ENCODE peak calls at places on chromosomes 3 and 15, in four cellular contexts. One of them, this sample, is unnamed.

GRCh38 chr3:196617256-196617655 is 22.2 kb upstream of the NRROS start:
- DNase-seq in fibroblast of lung: no peak
- DNase-seq in PC-3: no peak
- DNase-seq in neuronal stem cell: no peak
- DNase-seq in this sample: no peak

GRCh38 chr3:190003730-190004129 is 117.0 kb downstream of the P3H2 start:
- DNase-seq in fibroblast of lung: peak; percentile 95
- DNase-seq in PC-3: peak; percentile 93
- DNase-seq in neuronal stem cell: no peak
- DNase-seq in this sample: peak; percentile 75

GRCh38 chr15:84736375-84736774 is 12.0 kb upstream of the ZNF592 start:
- DNase-seq in fibroblast of lung: no peak
- DNase-seq in PC-3: no peak
- DNase-seq in neuronal stem cell: no peak
- DNase-seq in this sample: no peak

GRCh38 chr3:132709761-132710160 is 12.4 kb downstream of the NPHP3 start:
- DNase-seq in fibroblast of lung: peak; percentile 52
- DNase-seq in PC-3: no peak
- DNase-seq in neuronal stem cell: no peak
- DNase-seq in this sample: no peak

GRCh38 chr3:17945018-17945798 is 202.8 kb upstream of the TBC1D5 start:
- DNase-seq in fibroblast of lung: peak; percentile 28
- DNase-seq in PC-3: no peak
- DNase-seq in neuronal stem cell: no peak
- DNase-seq in this sample: no peak

GRCh38 chr3:40524222-40524570 is 564 bp upstream of the ZNF621 start:
- DNase-seq in fibroblast of lung: no peak
- DNase-seq in PC-3: no peak
- DNase-seq in neuronal stem cell: no peak
- DNase-seq in this sample: peak; percentile 3

GRCh38 chr3:51718547-51719412 is 11.9 kb downstream of the GRM2 start:
- DNase-seq in fibroblast of lung: peak; percentile 7
- DNase-seq in PC-3: peak; percentile 80
- DNase-seq in neuronal stem cell: peak; percentile 63
- DNase-seq in this sample: peak; percentile 20

GRCh38 chr15:62359416-62359815 is 194.3 kb upstream of the C2CD4B start:
- DNase-seq in fibroblast of lung: no peak
- DNase-seq in PC-3: no peak
- DNase-seq in neuronal stem cell: no peak
- DNase-seq in this sample: no peak

GRCh38 chr3:132545471-132545870 is 51.6 kb upstream of the ACKR4 start:
- DNase-seq in fibroblast of lung: no peak
- DNase-seq in PC-3: no peak
- DNase-seq in neuronal stem cell: no peak
- DNase-seq in this sample: no peak

GRCh38 chr3:132606085-132606484 is 9.0 kb downstream of the ACKR4 start:
- DNase-seq in fibroblast of lung: peak; percentile 82
- DNase-seq in PC-3: no peak
- DNase-seq in neuronal stem cell: no peak
- DNase-seq in this sample: peak; percentile 79

GRCh38 chr15:63908986-63909385 is 75.2 kb upstream of the HERC1 start:
- DNase-seq in fibroblast of lung: peak; percentile 35
- DNase-seq in PC-3: peak; percentile 48
- DNase-seq in neuronal stem cell: no peak
- DNase-seq in this sample: peak; percentile 43

GRCh38 chr3:66136597-66136996 is 84.2 kb upstream of the SLC25A26 start:
- DNase-seq in fibroblast of lung: no peak
- DNase-seq in PC-3: no peak
- DNase-seq in neuronal stem cell: no peak
- DNase-seq in this sample: peak; percentile 52

GRCh38 chr3:10319804-10320203 is 1.1 kb downstream of the SEC13 start:
- DNase-seq in fibroblast of lung: peak; percentile 50
- DNase-seq in PC-3: no peak
- DNase-seq in neuronal stem cell: no peak
- DNase-seq in this sample: peak; percentile 12

GRCh38 chr3:104127830-104128229 is 1238.9 kb upstream of the ALCAM start:
- DNase-seq in fibroblast of lung: no peak
- DNase-seq in PC-3: no peak
- DNase-seq in neuronal stem cell: no peak
- DNase-seq in this sample: no peak

GRCh38 chr3:5304789-5305680 is 117.5 kb downstream of the EDEM1 start:
- DNase-seq in fibroblast of lung: peak; percentile 33
- DNase-seq in PC-3: peak; percentile 84
- DNase-seq in neuronal stem cell: peak; percentile 52
- DNase-seq in this sample: peak; percentile 44

GRCh38 chr3:52685285-52685704 is 418 bp downstream of the PBRM1 start:
- DNase-seq in fibroblast of lung: no peak
- DNase-seq in PC-3: peak; percentile 83
- DNase-seq in neuronal stem cell: no peak
- DNase-seq in this sample: no peak

GRCh38 chr3:191696356-191696755 is 235.4 kb downstream of the PYDC2 start:
- DNase-seq in fibroblast of lung: no peak
- DNase-seq in PC-3: peak; percentile 58
- DNase-seq in neuronal stem cell: no peak
- DNase-seq in this sample: no peak

GRCh38 chr3:184648726-184649125 is 63.1 kb downstream of the MAGEF1 start:
- DNase-seq in fibroblast of lung: no peak
- DNase-seq in PC-3: no peak
- DNase-seq in neuronal stem cell: no peak
- DNase-seq in this sample: no peak

GRCh38 chr15:58528197-58528870 is 96.5 kb downstream of the LIPC start:
- DNase-seq in fibroblast of lung: peak; percentile 82
- DNase-seq in PC-3: peak; percentile 26
- DNase-seq in neuronal stem cell: no peak
- DNase-seq in this sample: peak; percentile 53

GRCh38 chr15:64426845-64427465 is 33.4 kb upstream of the ZNF609 start:
- DNase-seq in fibroblast of lung: peak; percentile 37
- DNase-seq in PC-3: peak; percentile 51
- DNase-seq in neuronal stem cell: no peak
- DNase-seq in this sample: peak; percentile 54

GRCh38 chr15:60184579-60184978 is 180.5 kb downstream of the FOXB1 start:
- DNase-seq in fibroblast of lung: peak; percentile 50
- DNase-seq in PC-3: peak; percentile 10
- DNase-seq in neuronal stem cell: no peak
- DNase-seq in this sample: peak; percentile 1

GRCh38 chr15:28107111-28107893 is 8.2 kb upstream of the OCA2 start:
- DNase-seq in fibroblast of lung: peak; percentile 47
- DNase-seq in PC-3: peak; percentile 9
- DNase-seq in neuronal stem cell: no peak
- DNase-seq in this sample: no peak

GRCh38 chr3:159185443-159186050 is 383.7 kb downstream of the MFSD1 start:
- DNase-seq in fibroblast of lung: no peak
- DNase-seq in PC-3: no peak
- DNase-seq in neuronal stem cell: no peak
- DNase-seq in this sample: no peak

GRCh38 chr3:64377942-64378341 is 152.7 kb upstream of the PRICKLE2 start:
- DNase-seq in fibroblast of lung: no peak
- DNase-seq in PC-3: no peak
- DNase-seq in neuronal stem cell: no peak
- DNase-seq in this sample: no peak

GRCh38 chr3:183967693-183968092 is 50.0 kb downstream of the ABCC5 start:
- DNase-seq in fibroblast of lung: no peak
- DNase-seq in PC-3: peak; percentile 20
- DNase-seq in neuronal stem cell: no peak
- DNase-seq in this sample: no peak

GRCh38 chr3:133040696-133041523 is 2.7 kb downstream of the TMEM108 start:
- DNase-seq in fibroblast of lung: peak; percentile 58
- DNase-seq in PC-3: peak; percentile 77
- DNase-seq in neuronal stem cell: peak; percentile 83
- DNase-seq in this sample: peak; percentile 71

GRCh38 chr3:32428092-32429068 is 36.7 kb downstream of the CMTM7 start:
- DNase-seq in fibroblast of lung: no peak
- DNase-seq in PC-3: no peak
- DNase-seq in neuronal stem cell: no peak
- DNase-seq in this sample: no peak

GRCh38 chr3:182375921-182376320 is 417.4 kb upstream of the ATP11B start:
- DNase-seq in fibroblast of lung: no peak
- DNase-seq in PC-3: no peak
- DNase-seq in neuronal stem cell: no peak
- DNase-seq in this sample: no peak

GRCh38 chr15:27989428-27989827 is 109.7 kb downstream of the OCA2 start:
- DNase-seq in fibroblast of lung: no peak
- DNase-seq in PC-3: no peak
- DNase-seq in neuronal stem cell: no peak
- DNase-seq in this sample: no peak

GRCh38 chr15:81163961-81164800 is 30.1 kb downstream of the CFAP161 start:
- DNase-seq in fibroblast of lung: peak; percentile 91
- DNase-seq in PC-3: no peak
- DNase-seq in neuronal stem cell: no peak
- DNase-seq in this sample: peak; percentile 95

GRCh38 chr15:32028921-32029320 is 1.4 kb upstream of the CHRNA7 start:
- DNase-seq in fibroblast of lung: no peak
- DNase-seq in PC-3: no peak
- DNase-seq in neuronal stem cell: peak; percentile 49
- DNase-seq in this sample: no peak

GRCh38 chr15:32033186-32033890 is 3.0 kb downstream of the CHRNA7 start:
- DNase-seq in fibroblast of lung: no peak
- DNase-seq in PC-3: no peak
- DNase-seq in neuronal stem cell: no peak
- DNase-seq in this sample: no peak

GRCh38 chr15:32029409-32029861 is 880 bp upstream of the CHRNA7 start:
- DNase-seq in fibroblast of lung: no peak
- DNase-seq in PC-3: no peak
- DNase-seq in neuronal stem cell: peak; percentile 41
- DNase-seq in this sample: no peak

GRCh38 chr15:32030795-32031194 is 480 bp downstream of the CHRNA7 start:
- DNase-seq in fibroblast of lung: no peak
- DNase-seq in PC-3: no peak
- DNase-seq in neuronal stem cell: no peak
- DNase-seq in this sample: no peak

GRCh38 chr15:32029862-32030781 is at the start of gene CHRNA7:
- DNase-seq in fibroblast of lung: peak; percentile 42
- DNase-seq in PC-3: peak; percentile 31
- DNase-seq in neuronal stem cell: peak; percentile 71
- DNase-seq in this sample: peak; percentile 3
- H3K9ac ChIP-seq in fibroblast of lung: no peak within 1 kb of the TSS
- H3K9ac ChIP-seq in PC-3: no peak within 1 kb of the TSS
- H3K9ac ChIP-seq in neuronal stem cell: peak within 1 kb of the TSS; percentile 96
- H3K9ac ChIP-seq in this sample: no peak within 1 kb of the TSS

DNA sequence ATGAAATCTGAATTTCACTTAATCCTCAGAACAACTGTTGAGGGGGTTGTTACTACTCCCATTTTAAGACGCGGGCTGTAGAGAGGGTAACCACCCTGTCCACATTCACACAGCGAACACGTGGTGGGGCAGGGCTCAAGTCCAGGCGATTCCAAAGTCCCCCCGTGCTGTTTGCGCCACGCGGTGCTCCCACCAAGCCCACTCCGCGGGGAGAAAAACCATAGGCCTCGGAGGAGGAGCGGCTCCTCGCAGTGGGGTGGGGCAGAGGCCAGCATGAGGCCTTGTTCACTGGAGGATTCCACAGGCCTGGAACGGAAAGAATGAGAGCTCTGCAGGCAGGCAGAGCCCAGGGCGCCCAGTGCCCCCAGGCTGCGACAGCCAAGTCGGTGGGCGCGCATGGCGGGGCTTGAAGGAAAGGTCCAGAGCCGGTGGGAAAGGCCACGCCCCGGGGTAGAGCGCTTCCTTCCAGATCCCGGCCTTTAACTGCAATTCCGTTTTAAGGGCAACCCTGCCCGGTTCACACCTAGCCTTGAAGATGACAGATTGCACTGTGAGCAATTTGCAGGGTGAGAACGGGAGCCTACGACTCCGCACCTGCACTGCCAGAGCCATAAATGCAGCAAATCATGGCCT is 161.8 kb upstream of the TBL1XR1 start:
- DNase-seq in fibroblast of lung: peak; percentile 59
- DNase-seq in PC-3: peak; percentile 46
- DNase-seq in neuronal stem cell: peak; percentile 48
- DNase-seq in this sample: no peak
- H3K9ac ChIP-seq in fibroblast of lung: no peak overlapping the region
- H3K9ac ChIP-seq in PC-3: peak overlapping the region; percentile 49
- H3K9ac ChIP-seq in neuronal stem cell: peak overlapping the region; percentile 74
- H3K9ac ChIP-seq in this sample: no peak overlapping the region

DNA sequence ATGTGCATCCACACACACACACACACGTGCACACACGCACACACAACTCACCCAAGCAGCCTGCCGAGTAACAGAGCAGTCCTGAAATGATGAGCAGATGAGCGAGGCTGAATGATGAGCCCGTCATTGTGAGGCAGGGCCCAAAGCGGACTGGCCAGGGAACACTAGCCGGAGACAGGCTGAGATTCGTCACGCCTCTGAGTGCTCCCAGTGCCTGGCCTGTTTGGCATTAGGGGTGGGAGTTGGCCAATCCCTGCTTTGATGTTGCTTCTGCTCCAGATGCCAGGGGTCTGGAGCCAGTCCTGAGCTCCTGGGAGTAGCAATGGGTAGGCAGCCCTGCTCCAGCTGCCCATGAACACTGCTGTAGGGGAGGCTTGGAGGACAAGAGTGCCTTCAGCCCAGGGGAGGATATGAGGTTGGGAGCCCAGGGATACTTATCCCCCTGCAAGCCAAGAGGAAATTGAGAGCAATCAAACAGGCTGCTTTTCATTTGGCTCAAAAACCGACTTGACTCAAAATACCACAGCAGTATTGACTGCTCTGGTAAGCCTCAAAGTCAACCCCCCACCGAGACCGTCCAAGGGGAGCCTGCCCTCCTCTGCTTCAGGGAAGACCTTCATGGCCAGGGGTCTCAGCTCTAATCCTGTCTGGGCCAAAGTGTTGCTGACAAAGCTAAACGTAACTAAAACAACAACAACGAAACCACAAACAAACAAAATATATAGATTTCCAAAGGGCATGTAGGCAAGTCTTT is 22.9 kb downstream of the COLQ start:
- DNase-seq in fibroblast of lung: no peak
- DNase-seq in PC-3: no peak
- DNase-seq in neuronal stem cell: no peak
- DNase-seq in this sample: no peak
- H3K9ac ChIP-seq in fibroblast of lung: no peak overlapping the region
- H3K9ac ChIP-seq in PC-3: no peak overlapping the region
- H3K9ac ChIP-seq in neuronal stem cell: peak overlapping the region; percentile 24
- H3K9ac ChIP-seq in this sample: no peak overlapping the region

DNA sequence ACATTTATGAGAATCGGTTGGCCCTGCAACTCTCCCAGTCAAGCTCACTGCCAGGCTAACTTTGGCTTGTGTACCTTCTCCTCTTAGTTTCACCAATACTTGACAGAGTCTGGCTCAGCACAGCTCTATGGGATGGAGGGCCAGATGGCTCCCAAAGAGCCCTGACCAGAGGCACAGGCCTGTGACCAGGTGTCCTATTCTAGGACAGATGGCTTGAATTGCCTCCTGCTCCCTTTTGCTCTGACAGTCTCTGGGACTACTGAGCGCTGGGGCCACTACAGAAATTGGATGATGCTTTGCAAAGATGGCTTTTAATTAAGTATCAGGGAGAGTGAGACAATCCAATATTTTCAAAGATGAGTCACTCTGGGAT is 10.3 kb upstream of the ARID3B start:
- DNase-seq in fibroblast of lung: no peak
- DNase-seq in PC-3: no peak
- DNase-seq in neuronal stem cell: no peak
- DNase-seq in this sample: no peak
- H3K9ac ChIP-seq in fibroblast of lung: no peak overlapping the region
- H3K9ac ChIP-seq in PC-3: peak overlapping the region; percentile 77
- H3K9ac ChIP-seq in neuronal stem cell: no peak overlapping the region
- H3K9ac ChIP-seq in this sample: no peak overlapping the region

This sample was measured in IMR-90.